ENCODE peak calls at places on chromosome 14, in four cellular contexts. H is cardiac muscle cell; U is CD4-positive, alpha-beta T cell; A is CD4-positive, CD25-positive, alpha-beta regulatory T cell. B is an unnamed sample.

GRCh38 chr14:35257809-35258208 is 34.4 kb upstream of the PSMA6 start:
- DNase-seq in H (peak; percentile 78), U (no peak), A (no peak), B (no peak)

GRCh38 chr14:50542941-50543418 is 10.6 kb upstream of the MAP4K5 start:
- DNase-seq in H (peak; percentile 67), U (peak; percentile 13), A (peak; percentile 9), B (no peak)

GRCh38 chr14:63454863-63455622 is 88.1 kb downstream of the PPP2R5E start:
- DNase-seq in H (peak; percentile 63), U (no peak), A (no peak), B (no peak)

GRCh38 chr14:92934196-92935085 is 11.5 kb downstream of the CHGA start:
- DNase-seq in H (no peak), U (no peak), A (no peak), B (no peak)

GRCh38 chr14:55864890-55865655 is 253.1 kb upstream of the PELI2 start:
- DNase-seq in H (no peak), U (no peak), A (no peak), B (no peak)

GRCh38 chr14:24310666-24311604 is at the start of gene LTB4R:
- DNase-seq in H (peak; percentile 88), U (peak; percentile 58), A (peak; percentile 64), B (peak; percentile 65)

GRCh38 chr14:24246765-24247212 is 4.4 kb upstream of the TINF2 start:
- DNase-seq in H (no peak), U (no peak), A (no peak), B (no peak)

GRCh38 chr14:96162265-96162664 is 42.4 kb upstream of the BDKRB2 start:
- DNase-seq in H (no peak), U (no peak), A (no peak), B (no peak)

GRCh38 chr14:105999361-106000028 is 473.1 kb downstream of the TMEM121 start:
- DNase-seq in H (no peak), U (peak; percentile 79), A (peak; percentile 73), B (peak; percentile 25)

GRCh38 chr14:50013198-50013918 is 103.0 kb downstream of the VCPKMT start:
- DNase-seq in H (no peak), U (no peak), A (no peak), B (no peak)

GRCh38 chr14:69500736-69501135 is 16.2 kb downstream of the PLEKHD1 start:
- DNase-seq in H (no peak), U (no peak), A (no peak), B (no peak)

GRCh38 chr14:58912799-58913432 is 275.2 kb downstream of the DACT1 start:
- DNase-seq in H (no peak), U (no peak), A (no peak), B (no peak)

GRCh38 chr14:38481939-38482678 is 226.2 kb upstream of the CLEC14A start:
- DNase-seq in H (peak; percentile 47), U (no peak), A (no peak), B (no peak)

GRCh38 chr14:93078830-93079229 is 36.9 kb downstream of the ITPK1 start:
- DNase-seq in H (peak; percentile 29), U (no peak), A (no peak), B (no peak)

GRCh38 chr14:81193924-81194633 is 26.7 kb downstream of the GTF2A1 start:
- DNase-seq in H (no peak), U (no peak), A (no peak), B (no peak)

GRCh38 chr14:95871531-95871930 is 5.1 kb upstream of the TUNAR start:
- DNase-seq in H (no peak), U (no peak), A (no peak), B (no peak)

GRCh38 chr14:75223664-75224154 is 47.3 kb upstream of the TMED10 start:
- DNase-seq in H (no peak), U (no peak), A (no peak), B (peak; percentile 50)

GRCh38 chr14:81435578-81436295 is 35.6 kb upstream of the STON2 start:
- DNase-seq in H (peak; percentile 35), U (peak; percentile 8), A (no peak), B (no peak)

GRCh38 chr14:26849514-26849913 is 251.7 kb upstream of the NOVA1 start:
- DNase-seq in H (no peak), U (no peak), A (no peak), B (no peak)

GRCh38 chr14:91228112-91229004 is 16.1 kb downstream of the GPR68 start:
- DNase-seq in H (peak; percentile 39), U (peak; percentile 76), A (peak; percentile 67), B (no peak)

GRCh38 chr14:98510392-98510791 is 761.6 kb downstream of the BCL11B start:
- DNase-seq in H (no peak), U (no peak), A (no peak), B (no peak)

GRCh38 chr14:54446201-54446693 is 5.1 kb upstream of the CNIH1 start:
- DNase-seq in H (peak; percentile 95), U (no peak), A (no peak), B (no peak)

GRCh38 chr14:79740043-79740442 is 471.3 kb downstream of the DIO2 start:
- DNase-seq in H (no peak), U (no peak), A (no peak), B (no peak)

GRCh38 chr14:53226553-53226952 is 73.4 kb upstream of the DDHD1 start:
- DNase-seq in H (peak; percentile 85), U (no peak), A (no peak), B (no peak)

GRCh38 chr14:55180434-55180833 is 11.0 kb downstream of the DLGAP5 start:
- DNase-seq in H (no peak), U (no peak), A (no peak), B (no peak)

GRCh38 chr14:90487031-90487430 is 90.2 kb downstream of the CALM1 start:
- DNase-seq in H (peak; percentile 38), U (no peak), A (no peak), B (no peak)

GRCh38 chr14:50855558-50855957 is 16.3 kb upstream of the ABHD12B start:
- DNase-seq in H (peak; percentile 35), U (no peak), A (no peak), B (no peak)

GRCh38 chr14:50082308-50082742 is 34.0 kb downstream of the VCPKMT start:
- DNase-seq in H (no peak), U (peak; percentile 78), A (peak; percentile 57), B (no peak)

GRCh38 chr14:105980224-105980623 is 453.8 kb downstream of the TMEM121 start:
- DNase-seq in H (no peak), U (no peak), A (no peak), B (no peak)

GRCh38 chr14:85093631-85094330 is 436.2 kb upstream of the FLRT2 start:
- DNase-seq in H (peak; percentile 19), U (no peak), A (no peak), B (no peak)

GRCh38 chr14:85590784-85591183 is 60.8 kb downstream of the FLRT2 start:
- DNase-seq in H (peak; percentile 52), U (no peak), A (no peak), B (no peak)

GRCh38 chr14:99508896-99509629 is 27.9 kb downstream of the CCNK start:
- DNase-seq in H (no peak), U (no peak), A (no peak), B (no peak)

GRCh38 chr14:50001146-50001998 is 108.5 kb downstream of the ARF6 start:
- DNase-seq in H (peak; percentile 76), U (peak; percentile 68), A (peak; percentile 50), B (no peak)

DNA sequence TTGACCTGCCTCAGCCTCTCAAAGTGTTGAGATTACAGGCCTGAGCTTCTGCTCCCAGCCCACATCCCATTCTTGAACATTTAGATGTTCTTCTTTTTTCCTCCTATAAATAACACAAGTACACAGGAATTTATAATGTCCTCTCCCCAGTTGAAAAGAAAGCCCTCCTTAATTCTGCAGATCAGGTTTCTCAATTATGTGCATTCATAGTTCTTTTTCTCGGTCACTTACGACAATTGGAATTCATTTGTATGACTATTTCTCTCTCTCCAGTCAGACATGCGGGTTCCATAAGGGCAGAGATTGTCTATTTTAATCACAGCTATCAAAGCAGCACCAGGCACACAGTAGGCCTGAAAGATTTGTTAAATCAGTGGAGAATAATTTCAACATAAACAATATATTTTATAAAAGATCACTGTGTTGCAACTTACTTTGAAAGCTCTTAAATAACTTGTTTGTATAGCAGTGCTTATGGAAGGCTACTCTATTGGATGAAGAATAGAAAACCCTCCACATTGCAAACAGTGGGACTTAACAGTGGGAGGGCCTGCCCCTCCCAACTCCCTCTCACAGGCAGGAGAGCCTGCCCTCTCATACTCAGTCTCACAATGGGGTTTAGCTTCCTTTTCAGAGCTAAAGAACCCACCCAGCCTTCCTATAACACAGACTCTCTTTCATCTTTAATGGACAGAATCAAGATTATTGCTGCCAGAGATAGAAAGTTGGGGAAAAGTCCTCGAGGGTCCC is 84.1 kb upstream of the TRAF3 start:
- DNase-seq in H (no peak), U (no peak), A (no peak), B (no peak)
- H3K27ac ChIP-seq in H (peak overlapping the region; percentile 78), U (no peak overlapping the region), A (no peak overlapping the region), B (no peak overlapping the region)

DNA sequence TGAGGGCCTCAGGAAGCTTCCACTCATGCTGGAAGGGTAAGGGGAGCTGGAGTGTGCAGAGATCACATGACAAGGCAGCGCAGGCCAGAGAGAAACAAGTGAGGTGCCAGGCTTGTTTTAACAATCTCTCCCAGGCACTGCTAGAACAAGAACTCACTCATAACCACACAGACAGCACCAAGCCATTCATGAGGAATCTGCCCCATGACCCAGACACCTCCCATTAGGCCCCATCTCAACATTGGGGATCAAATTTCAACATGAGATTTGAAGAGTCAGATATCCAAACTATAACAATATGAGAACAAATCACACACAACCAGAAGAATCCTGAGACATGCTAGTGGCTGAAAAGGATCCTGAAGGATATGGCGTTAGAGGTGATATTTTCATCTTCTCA is 21.9 kb downstream of the OR6J1 start:
- DNase-seq in H (no peak), U (no peak), A (no peak), B (no peak)
- H3K27ac ChIP-seq in H (no peak overlapping the region), U (no peak overlapping the region), A (no peak overlapping the region), B (no peak overlapping the region)

DNA sequence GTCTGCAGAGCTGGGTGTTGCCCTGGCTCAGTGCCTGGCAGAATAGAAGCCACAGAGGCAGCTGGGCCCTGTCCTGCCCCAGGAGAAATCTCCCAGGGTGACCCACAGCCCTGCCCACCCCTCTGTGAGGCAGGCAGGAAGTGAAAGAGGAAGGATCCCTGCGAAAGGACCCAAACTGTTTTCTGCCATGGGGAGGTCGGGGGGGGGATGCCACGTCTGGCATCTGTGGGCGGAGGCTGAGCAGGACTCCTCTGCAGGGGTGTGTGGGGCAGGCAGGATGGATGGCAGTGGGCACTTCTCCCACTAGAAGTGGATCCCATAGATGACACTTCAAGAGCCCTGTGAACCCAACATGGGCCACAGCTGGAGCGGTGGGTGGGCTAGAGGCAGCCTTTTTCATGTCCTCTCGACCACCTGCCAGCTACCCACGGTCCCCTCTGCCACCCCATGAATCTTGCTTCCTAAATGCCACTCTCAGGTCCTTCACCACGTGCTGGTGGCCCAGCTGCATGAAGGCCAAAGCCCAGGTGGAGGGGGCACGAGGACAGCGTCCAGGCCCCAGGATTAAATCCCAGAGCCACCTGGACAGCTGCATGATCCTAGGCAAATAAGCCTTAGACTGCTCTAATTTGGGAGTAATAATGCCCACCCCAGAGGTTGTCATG is 3.6 kb downstream of the PAPLN start:
- DNase-seq in H (no peak), U (no peak), A (no peak), B (no peak)
- H3K27ac ChIP-seq in H (no peak overlapping the region), U (no peak overlapping the region), A (no peak overlapping the region), B (no peak overlapping the region)

GRCh38 chr14:100771121-100771800 is 44.6 kb downstream of the DLK1 start:
- DNase-seq in H (no peak), U (no peak), A (no peak), B (no peak)
- H3K27ac ChIP-seq in H (no peak overlapping the region), U (no peak overlapping the region), A (no peak overlapping the region), B (no peak overlapping the region)

DNA sequence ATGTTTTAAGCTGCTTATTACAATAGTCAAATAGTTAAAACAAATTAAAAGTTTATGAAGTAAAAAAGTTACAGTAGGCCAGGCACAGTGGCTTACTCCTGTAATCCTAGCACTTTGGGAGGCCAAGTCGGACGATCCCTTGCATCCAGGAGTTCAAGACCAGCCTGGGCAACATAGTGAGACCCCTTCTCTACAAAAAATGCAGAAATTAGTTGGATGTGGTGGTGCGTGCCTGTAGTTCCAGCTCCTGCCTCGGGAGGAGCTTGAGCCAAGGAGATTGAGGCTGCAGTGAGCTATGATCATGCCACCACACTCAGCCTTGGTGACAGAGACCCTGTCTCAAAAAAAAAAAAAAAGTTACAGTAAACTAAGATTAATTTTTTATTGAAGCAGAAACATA is 142.6 kb downstream of the MIPOL1 start:
- DNase-seq in H (no peak), U (no peak), A (no peak), B (no peak)
- H3K27ac ChIP-seq in H (no peak overlapping the region), U (no peak overlapping the region), A (no peak overlapping the region), B (no peak overlapping the region)

B was measured in substantia nigra.